ENCODE peak calls at places on chromosomes 5 and 9, in eight cellular contexts. E is body of pancreas, G is MM.1S, R is A549, O is H9, Q is upper lobe of left lung, D is natural killer cell, C is kidney. S is an unnamed sample.

GRCh38 chr9:6788175-6789016 is 30.6 kb downstream of the KDM4C start:
- DNase-seq in E (no peak), G (no peak), R (peak), O (peak), Q (no peak), D (no peak), C (no peak), S (no peak)

GRCh38 chr9:88773627-88774244 is 217.5 kb upstream of the S1PR3 start:
- DNase-seq in E (no peak), G (no peak), R (peak), O (no peak), Q (no peak), D (no peak), C (no peak), S (no peak)

GRCh38 chr5:32314658-32315057 is 1.9 kb upstream of the MTMR12 start:
- DNase-seq in E (peak), G (no peak), R (no peak), O (no peak), Q (no peak), D (no peak), C (no peak), S (no peak)

GRCh38 chr9:115034801-115035200 is 83.2 kb downstream of the TNC start:
- DNase-seq in E (no peak), G (no peak), R (no peak), O (no peak), Q (no peak), D (no peak), C (no peak), S (no peak)

GRCh38 chr5:1474183-1474839 is 29.1 kb upstream of the SLC6A3 start:
- DNase-seq in E (no peak), G (no peak), R (no peak), O (no peak), Q (no peak), D (no peak), C (peak), S (no peak)

GRCh38 chr5:158552241-158552640 is 547.5 kb downstream of the EBF1 start:
- DNase-seq in E (no peak), G (no peak), R (no peak), O (no peak), Q (no peak), D (no peak), C (no peak), S (no peak)

GRCh38 chr5:337565-338130 is 16.1 kb downstream of the AHRR start:
- DNase-seq in E (no peak), G (no peak), R (peak), O (peak), Q (no peak), D (no peak), C (no peak), S (no peak)

GRCh38 chr5:147567917-147568598 is 58.2 kb upstream of the DPYSL3 start:
- DNase-seq in E (no peak), G (peak), R (peak), O (peak), Q (no peak), D (no peak), C (no peak), S (no peak)

GRCh38 chr5:74055446-74056097 is 429.6 kb downstream of the ARHGEF28 start:
- DNase-seq in E (no peak), G (no peak), R (no peak), O (no peak), Q (no peak), D (no peak), C (no peak), S (no peak)

GRCh38 chr9:113298924-113299770 is 4.0 kb downstream of the RNF183 start:
- DNase-seq in E (no peak), G (peak), R (no peak), O (peak), Q (peak), D (no peak), C (no peak), S (no peak)

GRCh38 chr5:165227515-165227914 is 1722.1 kb downstream of the MAT2B start:
- DNase-seq in E (peak), G (no peak), R (peak), O (no peak), Q (no peak), D (no peak), C (no peak), S (no peak)

GRCh38 chr5:176694631-176695030 is 47.3 kb downstream of the TSPAN17 start:
- DNase-seq in E (no peak), G (no peak), R (no peak), O (no peak), Q (peak), D (no peak), C (no peak), S (no peak)

GRCh38 chr9:76379494-76379893 is 14.7 kb downstream of the RFK start:
- DNase-seq in E (peak), G (no peak), R (peak), O (no peak), Q (no peak), D (no peak), C (no peak), S (no peak)

GRCh38 chr9:110148384-110148783 is 59.6 kb downstream of the C9orf152 start:
- DNase-seq in E (no peak), G (peak), R (no peak), O (no peak), Q (no peak), D (no peak), C (no peak), S (no peak)

GRCh38 chr9:89433826-89434225 is 64.1 kb downstream of the SEMA4D start:
- DNase-seq in E (no peak), G (no peak), R (no peak), O (no peak), Q (no peak), D (no peak), C (peak), S (no peak)

GRCh38 chr5:53406630-53407316 is 73.7 kb upstream of the FST start:
- DNase-seq in E (no peak), G (no peak), R (peak), O (no peak), Q (no peak), D (no peak), C (no peak), S (no peak)

GRCh38 chr9:136597141-136597885 is 51.5 kb upstream of the NOTCH1 start:
- DNase-seq in E (no peak), G (no peak), R (no peak), O (no peak), Q (peak), D (no peak), C (peak), S (no peak)

GRCh38 chr9:86557063-86557766 is 203.0 kb upstream of the TUT7 start:
- DNase-seq in E (peak), G (no peak), R (no peak), O (no peak), Q (no peak), D (no peak), C (no peak), S (no peak)

GRCh38 chr5:178630475-178630930 is 3.7 kb upstream of the CLK4 start:
- DNase-seq in E (no peak), G (no peak), R (peak), O (no peak), Q (no peak), D (no peak), C (no peak), S (no peak)

GRCh38 chr5:126868961-126869451 is 92.1 kb downstream of the LMNB1 start:
- DNase-seq in E (no peak), G (no peak), R (no peak), O (peak), Q (peak), D (no peak), C (no peak), S (no peak)

GRCh38 chr5:163696270-163696887 is 191.0 kb downstream of the MAT2B start:
- DNase-seq in E (peak), G (peak), R (peak), O (peak), Q (no peak), D (no peak), C (no peak), S (no peak)

GRCh38 chr5:56717253-56717987 is 97.9 kb upstream of the MAP3K1 start:
- DNase-seq in E (no peak), G (no peak), R (no peak), O (no peak), Q (no peak), D (no peak), C (no peak), S (no peak)

GRCh38 chr9:97808972-97809371 is 44.1 kb upstream of the FOXE1 start:
- DNase-seq in E (peak), G (no peak), R (no peak), O (no peak), Q (no peak), D (no peak), C (no peak), S (no peak)

GRCh38 chr9:126109575-126109974 is 217.1 kb upstream of the MVB12B start:
- DNase-seq in E (no peak), G (no peak), R (no peak), O (no peak), Q (no peak), D (no peak), C (peak), S (no peak)

GRCh38 chr9:107175039-107175438 is 108.0 kb upstream of the RAD23B start:
- DNase-seq in E (no peak), G (no peak), R (no peak), O (no peak), Q (no peak), D (peak), C (no peak), S (no peak)

GRCh38 chr9:120387257-120387999 is 192.5 kb downstream of the CDK5RAP2 start:
- DNase-seq in E (no peak), G (no peak), R (no peak), O (no peak), Q (no peak), D (no peak), C (no peak), S (no peak)

GRCh38 chr9:130243015-130243881 is 22.3 kb upstream of the HMCN2 start:
- DNase-seq in E (peak), G (peak), R (peak), O (peak), Q (no peak), D (peak), C (no peak), S (peak)

GRCh38 chr5:97525780-97526179 is 342.7 kb upstream of the RIOK2 start:
- DNase-seq in E (no peak), G (no peak), R (no peak), O (no peak), Q (no peak), D (no peak), C (no peak), S (no peak)

GRCh38 chr5:134784241-134784920 is 25.8 kb downstream of the DDX46 start:
- DNase-seq in E (no peak), G (no peak), R (peak), O (no peak), Q (no peak), D (no peak), C (no peak), S (no peak)
- TF ChIP-seq CTCF in E (no peak), G (peak), R (peak), O (peak), Q (no peak), D (no peak), C (no peak), S (peak)

DNA sequence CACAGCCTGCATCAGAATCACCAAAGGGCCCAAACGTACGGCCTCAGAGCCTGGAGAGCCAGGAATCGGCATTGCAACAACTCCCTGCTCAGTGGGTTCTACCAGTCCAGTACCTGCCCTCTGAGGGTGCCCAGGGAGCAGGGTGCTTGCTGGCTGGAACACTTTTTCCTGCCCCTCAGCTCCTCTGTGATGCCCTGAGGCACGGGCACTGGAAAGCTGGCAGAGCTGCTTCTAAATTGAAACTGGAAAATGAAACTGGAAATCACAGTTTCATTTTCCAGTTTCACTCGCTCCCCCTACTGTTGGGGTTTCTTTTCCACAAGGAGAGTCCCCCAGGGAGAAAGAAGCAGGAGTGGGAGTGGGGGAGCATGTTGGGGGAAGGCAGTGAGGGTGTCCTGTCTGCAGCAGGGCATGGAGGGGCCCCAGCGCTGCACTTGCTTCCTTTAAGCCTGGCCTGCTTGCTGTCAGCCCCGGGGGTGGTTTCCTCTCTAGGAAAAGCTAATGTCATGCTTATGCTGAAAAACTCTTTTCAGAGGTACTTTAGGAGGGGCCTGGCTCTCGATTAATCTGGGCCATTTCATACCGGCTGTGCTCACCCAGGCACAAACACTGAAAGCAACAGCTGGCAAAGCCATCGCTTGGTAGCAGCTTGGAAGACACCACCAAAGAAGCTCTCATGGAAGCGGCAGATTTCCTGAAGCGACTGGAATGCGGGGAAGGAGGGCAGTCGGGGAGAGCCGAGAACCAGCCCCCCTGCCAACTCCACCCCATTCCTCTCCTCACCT is 26.2 kb downstream of the IRF1 start:
- DNase-seq in E (no peak), G (peak), R (no peak), O (no peak), Q (no peak), D (peak), C (peak), S (no peak)
- TF ChIP-seq CTCF in E (no peak), G (peak), R (no peak), O (no peak), Q (peak), D (peak), C (no peak), S (no peak)

DNA sequence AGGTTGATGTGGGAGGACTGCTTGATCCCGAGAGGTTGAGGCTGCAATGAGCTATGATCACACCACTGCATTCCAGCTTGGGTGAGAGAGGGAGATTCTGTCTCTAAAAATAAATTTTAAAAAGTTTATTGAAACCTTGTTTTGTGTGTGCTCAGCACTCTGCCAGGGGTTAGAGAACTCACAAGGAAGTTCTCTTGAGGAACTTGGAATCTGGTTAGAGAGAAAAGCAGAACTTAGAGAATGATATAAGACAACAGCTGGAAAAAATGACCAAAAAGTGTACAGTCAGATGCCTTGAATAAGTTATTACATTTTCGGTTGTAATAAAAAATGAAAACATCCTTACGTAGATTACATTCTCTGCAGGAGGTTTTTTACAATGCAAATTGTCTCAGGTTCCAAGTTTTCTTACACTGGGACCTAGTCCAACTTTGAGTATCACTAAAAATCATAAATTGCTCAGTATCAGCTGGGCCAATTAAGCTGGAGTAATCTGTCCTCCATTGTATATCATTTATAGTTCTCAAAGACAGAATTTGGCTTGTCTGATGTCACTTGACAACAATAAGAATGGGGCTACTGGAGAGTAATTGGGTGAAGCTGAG is 21.7 kb upstream of the TENT2 start:
- DNase-seq in E (peak), G (no peak), R (no peak), O (no peak), Q (no peak), D (no peak), C (no peak), S (no peak)
- TF ChIP-seq CTCF in E (no peak), G (no peak), R (no peak), O (no peak), Q (no peak), D (no peak), C (no peak), S (no peak)

GRCh38 chr5:60297658-60298057 is 402.3 kb downstream of the DEPDC1B start:
- DNase-seq in E (no peak), G (no peak), R (no peak), O (no peak), Q (no peak), D (no peak), C (no peak), S (no peak)

GRCh38 chr5:60299944-60300343 is 400.0 kb downstream of the DEPDC1B start:
- DNase-seq in E (no peak), G (peak), R (no peak), O (no peak), Q (no peak), D (no peak), C (no peak), S (no peak)

GRCh38 chr5:60293518-60293917 is 400.0 kb upstream of the PDE4D start:
- DNase-seq in E (no peak), G (no peak), R (no peak), O (no peak), Q (no peak), D (no peak), C (no peak), S (no peak)

DNA sequence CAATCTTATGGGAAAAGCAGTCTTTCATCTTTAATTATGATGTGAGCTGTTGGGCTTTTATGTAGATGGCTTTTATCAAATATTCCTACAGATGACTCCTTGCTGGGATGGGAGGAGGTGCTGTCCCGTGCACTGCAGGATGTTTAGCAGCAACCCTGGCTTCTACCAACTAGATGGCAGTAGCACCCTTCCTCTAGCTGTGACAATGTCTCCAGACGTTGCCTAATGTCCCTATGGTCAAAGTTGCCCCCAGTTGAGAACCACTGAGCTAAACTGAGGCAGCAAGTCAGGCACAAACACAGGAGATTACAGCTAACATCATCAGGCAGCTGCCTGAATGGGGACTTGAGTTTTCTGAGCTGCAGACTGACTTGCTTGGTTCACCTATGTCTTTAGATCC is 401.9 kb upstream of the PDE4D start:
- DNase-seq in E (peak), G (peak), R (peak), O (peak), Q (no peak), D (no peak), C (no peak), S (no peak)
- TF ChIP-seq CTCF in E (peak), G (peak), R (peak), O (peak), Q (no peak), D (no peak), C (peak), S (peak)

GRCh38 chr5:55236800-55237199 is 3.4 kb upstream of the CCNO start:
- DNase-seq in E (no peak), G (no peak), R (no peak), O (no peak), Q (peak), D (no peak), C (no peak), S (no peak)
- TF ChIP-seq CTCF in E (no peak), G (no peak), R (no peak), O (no peak), Q (no peak), D (no peak), C (no peak), S (no peak)

GRCh38 chr5:135179308-135179980 is 145.4 kb upstream of the PITX1 start:
- DNase-seq in E (peak), G (no peak), R (no peak), O (peak), Q (peak), D (no peak), C (no peak), S (no peak)
- TF ChIP-seq CTCF in E (no peak), G (no peak), R (no peak), O (peak), Q (no peak), D (no peak), C (no peak), S (peak)

GRCh38 chr5:152380415-152381123 is 24.5 kb downstream of the NMUR2 start:
- DNase-seq in E (no peak), G (no peak), R (no peak), O (no peak), Q (no peak), D (no peak), C (no peak), S (no peak)

GRCh38 chr5:152378730-152379129 is 26.3 kb downstream of the NMUR2 start:
- DNase-seq in E (no peak), G (no peak), R (no peak), O (no peak), Q (no peak), D (no peak), C (no peak), S (no peak)

GRCh38 chr5:152376871-152377270 is 28.2 kb downstream of the NMUR2 start:
- DNase-seq in E (no peak), G (no peak), R (no peak), O (no peak), Q (no peak), D (no peak), C (no peak), S (no peak)

GRCh38 chr5:152374711-152375275 is 30.3 kb downstream of the NMUR2 start:
- DNase-seq in E (no peak), G (no peak), R (no peak), O (no peak), Q (no peak), D (no peak), C (no peak), S (no peak)

DNA sequence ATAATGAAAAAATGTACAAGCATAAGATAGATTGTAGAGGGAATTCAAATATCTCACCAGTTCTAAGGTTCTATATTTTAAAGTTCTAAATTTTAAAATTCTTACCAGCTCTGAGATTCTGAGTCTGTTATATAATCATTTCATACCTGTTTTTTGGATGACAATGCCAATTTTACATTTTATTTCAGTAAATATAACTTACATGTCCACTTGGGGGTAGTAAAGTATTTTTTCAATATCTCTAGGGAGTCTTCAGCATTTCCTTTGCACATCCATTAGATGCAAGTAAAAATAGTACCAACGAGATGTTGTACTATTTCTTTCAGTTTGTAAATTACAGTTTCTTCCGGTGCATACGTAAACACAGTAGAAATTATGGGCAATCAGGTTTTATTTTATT is 25.7 kb downstream of the NMUR2 start:
- DNase-seq in E (no peak), G (no peak), R (no peak), O (no peak), Q (no peak), D (no peak), C (no peak), S (no peak)
- TF ChIP-seq CTCF in E (no peak), G (no peak), R (no peak), O (no peak), Q (no peak), D (no peak), C (no peak), S (no peak)

S was measured in type B pancreatic cell.